ENCODE peak calls at places on chromosomes 16 and 17, in five cellular contexts. M is gastrocnemius medialis, S is A549, N is testis, I is neural progenitor cell. V is an unnamed sample.

GRCh38 chr17:76276069-76276431 is 10.9 kb downstream of the UBALD2 start:
- DNase-seq in M (no peak), S (no peak), N (no peak), I (no peak), V (no peak)

GRCh38 chr17:15742051-15742795 is 10.1 kb downstream of the TBC1D26 start:
- DNase-seq in M (no peak), S (no peak), N (no peak), I (no peak), V (no peak)

GRCh38 chr17:81400154-81400938 is 5.1 kb downstream of the BAHCC1 start:
- DNase-seq in M (peak; percentile 62), S (peak; percentile 68), N (no peak), I (peak; percentile 95), V (peak; percentile 67)

GRCh38 chr17:37400505-37400904 is 6.1 kb downstream of the ACACA start:
- DNase-seq in M (no peak), S (no peak), N (no peak), I (no peak), V (no peak)

GRCh38 chr16:89610108-89610453 is 3.4 kb upstream of the DPEP1 start:
- DNase-seq in M (no peak), S (no peak), N (no peak), I (no peak), V (no peak)

GRCh38 chr16:610513-611381 is 20.0 kb upstream of the WFIKKN1 start:
- DNase-seq in M (peak; percentile 65), S (no peak), N (peak; percentile 50), I (peak; percentile 71), V (peak; percentile 79)

GRCh38 chr16:80996688-80997138 is 10.0 kb downstream of the CMC2 start:
- DNase-seq in M (no peak), S (no peak), N (no peak), I (no peak), V (no peak)

GRCh38 chr17:79020631-79021301 is 3.2 kb upstream of the C1QTNF1 start:
- DNase-seq in M (peak; percentile 25), S (no peak), N (no peak), I (no peak), V (no peak)

GRCh38 chr16:35748621-35749252 is 2289.3 kb downstream of the TP53TG3F start:
- DNase-seq in M (no peak), S (no peak), N (no peak), I (no peak), V (no peak)

GRCh38 chr17:2694381-2695242 is 17.0 kb downstream of the CLUH start:
- DNase-seq in M (no peak), S (no peak), N (peak; percentile 11), I (no peak), V (no peak)

GRCh38 chr17:44408786-44409185 is 19.3 kb upstream of the ITGA2B start:
- DNase-seq in M (no peak), S (no peak), N (no peak), I (no peak), V (no peak)

GRCh38 chr17:72304859-72305258 is 184.0 kb downstream of the SOX9 start:
- DNase-seq in M (no peak), S (no peak), N (no peak), I (no peak), V (no peak)

GRCh38 chr16:81718637-81719036 is 60.5 kb upstream of the PLCG2 start:
- DNase-seq in M (no peak), S (no peak), N (no peak), I (no peak), V (no peak)

GRCh38 chr16:54936979-54937672 is 6.5 kb downstream of the IRX5 start:
- DNase-seq in M (no peak), S (peak; percentile 54), N (peak; percentile 59), I (peak; percentile 93), V (no peak)

GRCh38 chr17:17739388-17740066 is 58.3 kb downstream of the RAI1 start:
- DNase-seq in M (no peak), S (peak; percentile 52), N (peak; percentile 56), I (peak; percentile 48), V (no peak)

GRCh38 chr17:65797809-65798208 is 236.4 kb upstream of the AXIN2 start:
- DNase-seq in M (no peak), S (peak; percentile 26), N (no peak), I (peak; percentile 74), V (no peak)

GRCh38 chr16:28543072-28543471 is 4.3 kb upstream of the NUPR1 start:
- DNase-seq in M (peak; percentile 62), S (no peak), N (peak; percentile 72), I (no peak), V (no peak)

GRCh38 chr16:21167360-21167759 is 8.9 kb downstream of the LDAF1 start:
- DNase-seq in M (no peak), S (peak; percentile 62), N (no peak), I (no peak), V (no peak)

GRCh38 chr16:72427001-72427785 is 255.2 kb upstream of the PMFBP1 start:
- DNase-seq in M (no peak), S (no peak), N (no peak), I (no peak), V (no peak)

GRCh38 chr17:80942360-80943345 is 49.0 kb upstream of the CHMP6 start:
- DNase-seq in M (peak; percentile 86), S (no peak), N (peak; percentile 97), I (no peak), V (peak; percentile 68)

GRCh38 chr17:35931794-35932419 is 1.3 kb upstream of the RDM1 start:
- DNase-seq in M (no peak), S (no peak), N (peak; percentile 54), I (no peak), V (no peak)

GRCh38 chr17:48213797-48214196 is 106.2 kb downstream of the SNX11 start:
- DNase-seq in M (no peak), S (no peak), N (no peak), I (no peak), V (peak; percentile 55)

GRCh38 chr16:81711609-81712329 is 67.3 kb upstream of the PLCG2 start:
- DNase-seq in M (no peak), S (peak; percentile 97), N (no peak), I (peak; percentile 57), V (peak; percentile 37)

GRCh38 chr16:27779719-27780161 is 229.8 kb downstream of the KATNIP start:
- DNase-seq in M (no peak), S (peak; percentile 33), N (peak; percentile 55), I (peak; percentile 84), V (no peak)

GRCh38 chr16:65178151-65178550 is 56.3 kb upstream of the CDH11 start:
- DNase-seq in M (no peak), S (no peak), N (no peak), I (no peak), V (no peak)

GRCh38 chr16:49292413-49292812 is 10.8 kb upstream of the CBLN1 start:
- DNase-seq in M (no peak), S (no peak), N (no peak), I (no peak), V (no peak)

GRCh38 chr16:1945559-1946391 is 2.8 kb upstream of the MSRB1 start:
- DNase-seq in M (no peak), S (no peak), N (no peak), I (no peak), V (peak; percentile 47)
- H3K27ac ChIP-seq in M (peak overlapping the region; percentile 98), S (no peak overlapping the region), N (no peak overlapping the region), I (no peak overlapping the region), V (no peak overlapping the region)

DNA sequence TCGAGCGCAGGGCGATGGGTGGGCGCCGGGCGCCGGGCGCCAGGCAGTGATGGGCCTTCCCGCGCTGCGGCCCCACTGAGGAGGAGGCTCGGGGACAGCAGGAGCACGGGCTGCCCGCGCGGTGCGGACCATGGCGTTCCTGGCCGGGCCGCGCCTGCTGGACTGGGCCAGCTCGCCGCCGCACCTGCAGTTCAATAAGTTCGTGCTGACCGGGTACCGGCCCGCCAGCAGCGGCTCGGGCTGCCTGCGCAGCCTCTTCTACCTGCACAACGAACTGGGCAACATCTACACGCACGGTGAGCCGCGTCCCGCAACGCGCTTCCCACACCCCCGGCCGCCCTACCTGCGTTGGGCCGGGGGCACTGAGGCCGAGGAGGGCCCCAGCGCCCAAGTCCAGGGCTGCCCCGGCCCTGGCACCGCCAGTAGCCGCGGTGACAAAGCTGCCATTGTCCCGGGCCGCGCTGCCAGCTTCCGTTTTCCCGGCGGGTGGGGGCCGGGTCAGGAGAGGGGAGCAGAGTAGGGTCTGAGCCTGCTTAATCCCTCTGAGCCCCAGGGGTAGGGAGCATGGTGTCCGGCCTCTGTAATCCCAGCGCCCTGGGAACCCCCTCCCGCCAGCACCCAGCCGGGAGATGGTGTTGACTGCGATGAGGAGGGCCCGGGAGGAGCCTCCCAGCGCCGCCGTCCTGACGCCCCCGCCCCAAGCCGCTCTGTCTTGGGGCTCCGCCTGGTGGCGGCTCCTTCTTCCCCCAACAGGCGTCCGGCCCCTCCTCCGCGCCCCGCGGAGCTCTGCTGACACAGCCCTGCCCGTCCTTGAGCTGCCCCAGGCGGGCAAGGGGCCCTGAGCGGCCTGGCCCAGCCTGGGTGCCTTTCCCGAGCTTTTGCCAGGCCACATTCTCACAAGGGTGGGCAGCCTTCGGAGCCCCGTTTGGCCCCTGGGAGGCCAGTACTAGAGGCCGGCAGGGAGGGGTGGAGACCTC is 685 bp downstream of the PAQR4 start:
- DNase-seq in M (peak; percentile 52), S (peak; percentile 77), N (no peak), I (peak; percentile 85), V (peak; percentile 83)
- H3K27ac ChIP-seq in M (peak overlapping the region; percentile 41), S (peak overlapping the region; percentile 91), N (no peak overlapping the region), I (no peak overlapping the region), V (peak overlapping the region; percentile 66)

GRCh38 chr17:50565559-50566350 is 5.2 kb downstream of the CACNA1G start:
- DNase-seq in M (no peak), S (peak; percentile 69), N (no peak), I (peak; percentile 82), V (no peak)

GRCh38 chr17:50563095-50563511 is 2.6 kb downstream of the CACNA1G start:
- DNase-seq in M (no peak), S (no peak), N (no peak), I (no peak), V (no peak)

GRCh38 chr17:50562266-50563094 is 2.0 kb downstream of the CACNA1G start:
- DNase-seq in M (no peak), S (no peak), N (no peak), I (no peak), V (no peak)

GRCh38 chr17:50561796-50562195 is 1.3 kb downstream of the CACNA1G start:
- DNase-seq in M (no peak), S (no peak), N (no peak), I (no peak), V (no peak)

DNA sequence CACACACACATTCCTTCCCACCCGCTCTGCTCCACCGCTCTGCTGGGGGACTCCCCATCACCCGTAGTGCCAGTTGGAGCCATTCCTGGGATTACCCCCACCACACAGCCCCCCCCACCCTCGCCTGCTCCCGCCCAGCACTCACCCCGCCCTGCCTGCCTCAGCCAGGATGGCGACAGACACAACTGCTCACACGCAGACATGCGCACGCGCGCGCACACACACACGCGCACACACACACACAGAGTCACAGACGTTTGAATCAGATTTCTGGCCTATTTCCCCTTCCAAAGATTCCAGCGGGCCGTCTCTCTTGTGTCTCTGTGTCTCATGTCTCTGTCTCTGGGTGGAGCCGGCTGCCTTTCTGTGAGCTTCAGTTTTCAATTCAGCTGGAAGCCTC is 4.4 kb downstream of the CACNA1G start:
- DNase-seq in M (peak; percentile 50), S (peak; percentile 47), N (peak; percentile 63), I (no peak), V (no peak)
- H3K27ac ChIP-seq in M (no peak overlapping the region), S (peak overlapping the region; percentile 17), N (no peak overlapping the region), I (no peak overlapping the region), V (no peak overlapping the region)

DNA sequence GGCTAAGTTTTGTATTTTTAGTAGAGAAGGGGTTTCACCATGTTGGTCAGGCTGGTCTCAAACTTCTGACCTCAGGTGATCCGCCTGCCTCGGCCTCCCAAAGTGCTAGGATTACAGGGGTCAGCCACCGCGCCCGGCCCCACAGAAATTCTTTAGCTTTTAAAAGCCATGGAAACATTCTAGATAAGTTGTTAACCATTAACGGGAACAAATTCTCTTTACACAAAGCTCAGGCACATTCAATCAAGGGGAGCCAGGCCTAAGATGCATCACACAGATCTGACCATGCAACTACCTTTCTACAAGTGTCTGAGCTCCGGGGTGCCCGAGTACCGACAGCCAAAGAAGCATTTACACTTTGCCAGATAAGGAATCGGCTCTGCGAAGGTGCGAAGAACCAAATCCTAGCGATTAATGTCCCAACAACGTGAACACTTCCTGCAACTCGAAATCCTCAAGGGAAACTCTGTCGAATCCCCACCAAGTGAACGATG is 1.0 kb downstream of the EMC8 start:
- DNase-seq in M (no peak), S (no peak), N (no peak), I (peak; percentile 23), V (no peak)
- H3K27ac ChIP-seq in M (no peak overlapping the region), S (peak overlapping the region; percentile 98), N (no peak overlapping the region), I (no peak overlapping the region), V (no peak overlapping the region)